ENCODE peak calls at places on chromosomes 11 and 22, in six cellular contexts. E, O, T, D, U and V are unnamed samples. For H3K27me3, the result is how much of the 10 kb centered on the place peaks cover.

GRCh38 chr22:29151316-29151715 is 54.4 kb upstream of the EMID1 start:
- DNase-seq in O (peak), U (no peak), T (no peak), D (no peak), E (no peak), V (no peak)

GRCh38 chr11:127000291-127000968 is at the start of gene KIRREL3:
- DNase-seq in E (no peak), D (peak), U (peak), O (no peak), T (peak), V (no peak)

GRCh38 chr11:128518493-128519207 is 68.7 kb downstream of the ETS1 start:
- DNase-seq in D (peak), O (no peak), U (peak), T (no peak), E (no peak), V (no peak)

GRCh38 chr11:78039391-78039918 is 16.4 kb upstream of the KCTD14 start:
- DNase-seq in O (no peak), T (no peak), U (no peak), D (no peak), E (no peak), V (no peak)

GRCh38 chr11:40274017-40274416 is 1185.4 kb downstream of the LRRC4C start:
- DNase-seq in E (no peak), U (peak), O (no peak), D (peak), T (no peak), V (no peak)

GRCh38 chr22:19275513-19275912 is 16.0 kb downstream of the CLTCL1 start:
- DNase-seq in E (no peak), D (no peak), T (no peak), O (no peak), U (no peak), V (no peak)

GRCh38 chr11:58788355-58789023 is 56.0 kb downstream of the GLYATL2 start:
- DNase-seq in D (peak), O (peak), E (no peak), T (peak), U (peak), V (no peak)

GRCh38 chr11:47714554-47715081 is 551 bp downstream of the AGBL2 start:
- DNase-seq in D (peak), E (no peak), U (peak), O (no peak), T (peak), V (no peak)

GRCh38 chr11:127332896-127333295 is 332.3 kb upstream of the KIRREL3 start:
- DNase-seq in T (no peak), D (no peak), U (no peak), E (no peak), O (no peak), V (no peak)

GRCh38 chr22:36010913-36011312 is 17.7 kb downstream of the RBFOX2 start:
- DNase-seq in T (no peak), U (peak), O (no peak), E (no peak), D (peak), V (peak)

GRCh38 chr11:27353593-27354358 is 9.2 kb downstream of the CCDC34 start:
- DNase-seq in O (no peak), U (peak), T (no peak), E (no peak), D (peak), V (no peak)

GRCh38 chr11:69327741-69328191 is 33.8 kb downstream of the MYEOV start:
- DNase-seq in O (peak), D (no peak), U (no peak), T (no peak), E (no peak), V (no peak)

GRCh38 chr22:30944986-30945385 is 23.6 kb downstream of the MORC2 start:
- DNase-seq in E (no peak), D (no peak), O (no peak), T (no peak), U (no peak), V (no peak)

GRCh38 chr11:118353084-118353710 is 6.2 kb upstream of the UBE4A start:
- DNase-seq in O (no peak), E (no peak), U (peak), D (no peak), T (peak), V (no peak)

GRCh38 chr22:21074092-21074715 is 28.5 kb downstream of the LRRC74B start:
- DNase-seq in T (no peak), U (peak), O (no peak), E (no peak), D (peak), V (peak)

GRCh38 chr22:31635638-31636306 is 26.2 kb downstream of the PISD start:
- DNase-seq in E (no peak), O (peak), T (peak), D (no peak), U (no peak), V (no peak)

GRCh38 chr22:19773470-19774040 is 13.0 kb downstream of the TBX1 start:
- DNase-seq in T (no peak), D (no peak), U (no peak), E (no peak), O (no peak), V (no peak)

GRCh38 chr11:15893080-15893492 is 463.3 kb downstream of the SOX6 start:
- DNase-seq in D (peak), U (peak), E (no peak), T (peak), O (no peak), V (peak)

GRCh38 chr11:86740628-86741488 is 59.5 kb upstream of the PRSS23 start:
- DNase-seq in D (peak), O (no peak), T (peak), U (peak), E (peak), V (peak)

GRCh38 chr11:129613076-129613475 is 202.6 kb upstream of the TMEM45B start:
- DNase-seq in U (peak), T (peak), D (peak), E (no peak), O (no peak), V (no peak)

GRCh38 chr22:44815099-44816070 is 63.0 kb downstream of the ARHGAP8 start:
- DNase-seq in D (peak), U (no peak), E (no peak), T (no peak), O (no peak), V (no peak)

GRCh38 chr22:29689872-29690213 is 30.0 kb upstream of the CABP7 start:
- DNase-seq in O (peak), T (peak), E (no peak), D (peak), U (peak), V (no peak)

GRCh38 chr11:47523491-47524199 is 29.3 kb downstream of the CELF1 start:
- DNase-seq in O (no peak), U (peak), D (peak), T (peak), E (peak), V (peak)

GRCh38 chr11:2994336-2994730 is 2.2 kb upstream of the NAP1L4 start:
- DNase-seq in T (no peak), O (peak), U (no peak), D (no peak), E (no peak), V (no peak)

GRCh38 chr22:30955153-30955552 is 13.4 kb downstream of the MORC2 start:
- DNase-seq in O (no peak), U (no peak), D (no peak), E (no peak), T (no peak), V (no peak)

GRCh38 chr11:256952-257737 is 20.4 kb downstream of the PSMD13 start:
- DNase-seq in U (no peak), O (no peak), E (no peak), T (no peak), D (no peak), V (no peak)

GRCh38 chr22:31277741-31278642 is 14.3 kb downstream of the PIK3IP1 start:
- DNase-seq in O (no peak), U (no peak), E (no peak), T (no peak), D (no peak), V (no peak)

GRCh38 chr11:36363361-36364272 is 67.5 kb downstream of the PRR5L start:
- DNase-seq in T (peak), O (no peak), D (peak), E (no peak), U (no peak), V (no peak)

GRCh38 chr11:47051217-47051616 is 114.7 kb downstream of the CSTPP1 start:
- DNase-seq in U (peak), O (no peak), E (no peak), T (no peak), D (peak), V (no peak)

GRCh38 chr11:33869511-33870422 is 22.1 kb downstream of the LMO2 start:
- DNase-seq in D (peak), O (no peak), U (peak), E (no peak), T (peak), V (no peak)

GRCh38 chr11:67270256-67271211 is 4.3 kb downstream of the GRK2 start:
- DNase-seq in D (no peak), U (peak), T (no peak), O (no peak), E (no peak), V (no peak)

GRCh38 chr11:61955031-61955415 is 4.9 kb downstream of the BEST1 start:
- DNase-seq in U (peak), O (no peak), T (peak), D (peak), E (no peak), V (peak)

GRCh38 chr11:19922689-19923035 is 210.0 kb downstream of the NAV2 start:
- DNase-seq in U (no peak), T (no peak), D (peak), E (no peak), O (no peak), V (no peak)

GRCh38 chr11:60756307-60757032 is at the start of gene MS4A15:
- DNase-seq in D (peak), U (no peak), E (no peak), O (no peak), T (peak), V (no peak)

GRCh38 chr11:119509969-119510401 is 87.0 kb upstream of the THY1 start:
- DNase-seq in T (peak), E (no peak), D (peak), O (no peak), U (peak), V (peak)

GRCh38 chr11:66636411-66636810 is 2.1 kb upstream of the RBM4 start:
- DNase-seq in D (no peak), E (no peak), T (no peak), O (no peak), U (no peak), V (no peak)

GRCh38 chr11:993141-993540 is 43.4 kb downstream of the MUC6 start:
- DNase-seq in E (no peak), T (no peak), D (no peak), O (no peak), U (no peak), V (no peak)

DNA sequence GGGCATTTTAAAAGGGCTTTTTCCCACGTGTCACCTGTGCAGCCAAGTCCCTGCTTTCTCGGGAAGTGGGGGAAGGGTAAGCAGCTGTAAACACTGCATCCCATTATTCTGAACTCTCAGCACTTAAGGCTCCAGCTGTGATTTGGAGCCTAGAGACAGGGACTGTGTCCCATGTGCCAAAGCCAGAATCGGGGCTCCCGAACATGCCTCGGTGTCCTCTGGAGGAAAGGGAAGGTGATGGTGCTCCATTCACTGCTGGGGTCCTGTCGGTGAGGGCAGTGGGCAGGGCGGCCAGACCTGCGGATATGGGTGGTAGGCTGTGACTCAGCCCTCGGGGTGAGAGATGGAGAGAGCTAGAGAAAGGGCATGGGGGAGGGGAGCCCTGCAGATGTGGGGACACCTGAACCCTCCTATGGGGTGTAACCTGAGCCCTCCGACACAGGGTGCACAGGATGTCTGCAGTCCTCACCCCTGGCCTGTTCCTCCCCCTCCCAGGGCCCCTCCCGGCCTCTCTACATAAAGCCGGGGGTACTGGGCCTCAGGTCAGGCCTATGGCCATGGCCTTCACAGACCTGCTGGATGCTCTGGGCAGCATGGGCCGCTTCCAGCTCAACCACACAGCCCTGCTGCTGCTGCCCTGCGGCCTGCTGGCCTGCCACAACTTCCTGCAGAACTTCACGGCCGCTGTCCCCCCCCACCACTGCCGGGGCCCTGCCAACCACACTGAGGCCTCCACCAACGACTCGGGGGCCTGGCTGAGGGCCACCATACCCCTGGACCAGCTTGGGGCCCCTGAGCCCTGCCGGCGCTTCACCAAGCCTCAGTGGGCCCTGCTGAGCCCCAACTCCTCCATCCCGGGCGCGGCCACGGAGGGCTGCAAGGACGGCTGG is 31.8 kb downstream of the CAPN1 start:
- DNase-seq in U (no peak), E (no peak), O (peak), D (peak), T (no peak), V (no peak)
- H3K4me3 ChIP-seq in U (no peak), E (no peak), O (no peak), D (no peak), T (no peak), V (no peak)

GRCh38 chr11:125922156-125922555 is 17.8 kb downstream of the DDX25 start:
- DNase-seq in E (no peak), O (no peak), U (no peak), T (no peak), D (no peak), V (no peak)

GRCh38 chr11:125916683-125917337 is 12.5 kb downstream of the DDX25 start:
- DNase-seq in O (peak), T (no peak), D (no peak), U (no peak), E (no peak), V (no peak)

GRCh38 chr11:125921042-125921441 is 16.7 kb downstream of the DDX25 start:
- DNase-seq in E (no peak), O (no peak), U (no peak), T (no peak), D (no peak), V (no peak)

GRCh38 chr11:125923012-125923579 is 18.8 kb downstream of the DDX25 start:
- DNase-seq in T (peak), O (peak), D (peak), U (peak), E (no peak), V (peak)

DNA sequence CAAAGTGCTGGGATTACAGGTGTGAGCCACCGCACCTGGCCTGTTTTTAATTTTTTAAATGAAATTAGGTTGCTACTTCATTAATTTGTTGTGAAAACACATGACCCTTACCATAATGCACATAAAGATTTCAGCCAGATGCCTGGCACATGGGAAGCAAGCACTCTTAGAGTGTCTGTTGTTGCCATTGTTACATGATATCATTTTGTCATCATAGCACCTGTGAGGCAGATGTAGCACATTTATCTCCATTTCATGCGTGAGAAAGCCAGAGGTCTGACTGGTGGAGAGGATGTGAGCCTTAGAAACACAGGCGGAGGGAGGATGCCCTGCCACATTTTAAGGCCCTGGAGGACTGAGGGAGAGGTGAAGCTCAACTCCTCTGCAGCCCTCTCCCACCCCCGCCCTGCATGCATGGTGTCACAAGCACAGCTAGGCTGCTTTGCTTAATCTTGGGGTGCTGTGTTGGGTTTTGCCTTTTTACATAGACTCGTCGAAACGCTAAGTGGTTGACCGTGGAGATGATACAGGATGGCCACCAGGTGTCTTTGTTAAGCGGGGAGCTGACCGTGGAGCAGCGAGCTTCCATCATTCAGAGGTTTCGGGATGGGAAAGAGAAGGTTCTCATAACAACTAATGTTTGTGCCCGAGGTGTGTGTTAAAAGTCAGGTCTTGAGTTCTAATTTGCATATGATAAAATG is 14.0 kb downstream of the DDX25 start:
- DNase-seq in O (no peak), U (no peak), T (no peak), E (no peak), D (no peak), V (no peak)
- TF ChIP-seq CTCF in O (no peak), U (no peak), T (no peak), E (no peak), D (no peak), V (no peak)

DNA sequence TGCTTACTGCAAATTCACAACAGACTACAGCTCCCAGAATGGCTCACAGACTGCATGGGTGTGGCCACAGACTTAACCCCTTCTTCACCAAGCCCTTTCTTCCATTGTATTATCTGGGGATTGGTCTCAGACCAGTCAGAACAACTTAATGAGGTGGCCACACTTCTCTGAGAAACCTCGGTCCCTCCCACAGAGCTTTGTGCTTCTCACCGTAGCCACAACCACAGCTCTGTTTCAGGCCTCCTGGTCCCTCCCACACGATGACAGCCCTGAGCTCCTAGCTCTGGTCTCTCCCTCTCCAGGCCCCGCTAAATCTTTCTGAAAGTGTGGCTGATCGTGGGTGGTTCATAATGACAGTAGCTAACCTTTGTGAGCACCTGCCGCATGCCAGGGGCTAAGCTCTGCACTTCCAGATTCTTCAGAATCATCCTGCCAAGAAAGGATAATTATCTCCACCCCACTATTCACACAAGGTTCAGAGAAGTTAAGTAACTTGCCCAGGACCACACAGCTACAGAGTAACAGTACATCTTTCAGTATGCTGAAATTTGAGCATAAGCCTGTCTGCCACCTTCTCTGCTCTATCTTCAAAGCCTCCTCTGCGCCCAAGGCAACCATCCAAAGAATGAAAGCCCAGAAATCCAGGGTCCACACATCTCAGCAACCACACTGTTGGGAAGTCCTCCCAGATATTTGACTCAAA is 5.4 kb downstream of the PDE2A start:
- DNase-seq in U (no peak), D (peak), O (no peak), E (no peak), T (no peak), V (no peak)
- H3K27me3 ChIP-seq in U (under half), D (under half), O (half or more), E (under half), T (under half), V (under half)

DNA sequence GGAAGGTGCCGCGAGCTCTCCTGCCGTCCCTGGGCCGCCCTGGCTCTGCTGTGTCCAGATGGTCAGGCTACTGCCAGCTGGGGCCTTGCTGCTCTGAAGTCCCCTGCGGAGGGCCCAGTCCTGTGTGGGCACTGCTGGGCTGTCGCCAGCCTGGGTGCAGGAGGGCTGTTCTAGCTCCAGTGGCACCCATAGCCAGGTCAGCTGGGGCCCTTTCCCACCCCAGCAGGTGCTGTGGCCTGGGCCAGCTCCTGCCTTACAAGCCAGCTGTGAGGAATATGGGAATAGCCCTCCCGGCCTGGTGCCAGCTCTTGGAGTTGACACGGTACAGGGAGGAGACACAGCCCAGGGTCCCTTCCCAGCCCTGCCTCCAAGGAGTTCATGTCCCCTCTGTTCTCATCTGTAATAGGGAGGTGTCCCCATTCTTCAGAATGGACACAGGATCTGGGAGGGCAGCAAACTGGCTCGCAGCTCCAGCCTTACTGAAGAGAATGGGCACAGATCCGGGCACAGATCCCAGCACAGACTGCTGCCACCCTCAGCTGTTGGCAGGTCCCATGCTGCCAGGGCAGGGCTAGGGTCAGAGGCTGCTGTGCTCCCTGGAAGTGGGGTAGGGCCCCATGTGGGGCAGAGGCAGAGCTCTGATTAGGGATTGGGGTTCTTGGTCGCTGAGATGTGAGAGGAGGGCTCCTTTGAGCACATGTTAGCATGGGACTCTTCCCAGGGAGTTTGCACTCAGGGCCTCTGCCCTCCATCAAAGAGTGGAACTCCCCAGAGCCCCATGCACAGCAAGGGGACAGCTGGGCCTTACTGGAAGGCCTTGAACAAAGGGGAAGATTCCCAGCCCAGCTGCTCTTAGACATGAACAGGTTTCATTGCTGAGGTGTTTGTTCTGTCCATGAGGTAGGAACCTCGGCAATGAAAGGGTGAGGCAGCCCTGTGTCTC is 3.7 kb downstream of the DERL3 start:
- DNase-seq in U (no peak), T (no peak), O (peak), D (no peak), E (no peak), V (no peak)
- H3K4me3 ChIP-seq in U (no peak), T (no peak), O (no peak), D (no peak), E (no peak), V (no peak)

DNA sequence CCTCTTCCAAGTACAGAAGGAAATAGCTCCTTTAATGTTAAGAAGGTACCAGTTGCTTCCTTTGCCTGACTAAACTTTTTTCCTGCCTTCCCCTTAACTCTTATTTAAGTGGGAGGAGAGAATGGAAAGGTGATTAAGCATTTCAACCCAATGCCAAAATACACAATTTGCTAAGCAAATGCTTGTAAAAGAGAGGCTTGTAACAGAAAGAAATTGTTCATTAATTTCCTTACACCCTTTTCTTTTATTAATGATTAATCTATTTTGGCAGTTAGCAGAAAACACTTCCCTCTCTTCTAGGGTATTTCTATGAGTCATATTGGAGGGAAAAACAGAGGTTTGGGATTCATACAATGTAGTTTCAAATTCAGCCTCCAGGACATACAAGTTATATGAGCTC is 427.6 kb upstream of the FAT3 start:
- DNase-seq in D (peak), U (no peak), E (no peak), O (no peak), T (no peak), V (no peak)
- TF ChIP-seq CTCF in D (no peak), U (no peak), E (no peak), O (no peak), T (no peak), V (no peak)